ENCODE peak calls at places on chromosomes 6 and 20, in five cellular contexts. D is H1, C is transverse colon, R is upper lobe of left lung, K is sigmoid colon. E is an unnamed sample.
A peak's percentile ranks its signal among the peaks of the same experiment; 100 is the strongest.

GRCh38 chr6:96898241-96898851 is 655 bp upstream of the NDUFAF4 start:
- DNase-seq in D (no peak), C (no peak), R (no peak), K (no peak), E (no peak)

GRCh38 chr20:36320261-36320897 is 14.2 kb downstream of the DLGAP4 start:
- DNase-seq in D (no peak), C (no peak), R (no peak), K (no peak), E (no peak)

GRCh38 chr6:17059022-17059421 is 42.8 kb upstream of the STMND1 start:
- DNase-seq in D (no peak), C (no peak), R (no peak), K (no peak), E (no peak)

GRCh38 chr6:107330190-107330589 is 129.2 kb downstream of the PDSS2 start:
- DNase-seq in D (no peak), C (no peak), R (peak; percentile 68), K (no peak), E (no peak)

GRCh38 chr6:169839493-169839892 is 88.1 kb downstream of the ERMARD start:
- DNase-seq in D (no peak), C (no peak), R (no peak), K (no peak), E (peak; percentile 15)

GRCh38 chr6:36728289-36729168 is 30.9 kb downstream of the RAB44 start:
- DNase-seq in D (no peak), C (no peak), R (no peak), K (no peak), E (no peak)

GRCh38 chr20:19519461-19519860 is 238.6 kb upstream of the RIN2 start:
- DNase-seq in D (no peak), C (no peak), R (no peak), K (no peak), E (no peak)

GRCh38 chr20:62644802-62645496 is 2.6 kb downstream of the SLCO4A1 start:
- DNase-seq in D (no peak), C (peak; percentile 81), R (no peak), K (no peak), E (peak; percentile 84)

GRCh38 chr6:34459899-34460593 is 5.8 kb upstream of the PACSIN1 start:
- DNase-seq in D (peak; percentile 59), C (peak; percentile 55), R (peak; percentile 55), K (no peak), E (peak; percentile 58)

GRCh38 chr6:89260832-89261231 is 43.7 kb upstream of the GABRR1 start:
- DNase-seq in D (peak; percentile 32), C (no peak), R (no peak), K (no peak), E (no peak)

GRCh38 chr6:140566706-140567330 is 1192.4 kb upstream of the CITED2 start:
- DNase-seq in D (no peak), C (no peak), R (no peak), K (no peak), E (no peak)

GRCh38 chr6:133964052-133964451 is 11.0 kb downstream of the TBPL1 start:
- DNase-seq in D (no peak), C (no peak), R (no peak), K (no peak), E (no peak)

GRCh38 chr20:25220021-25220730 is 24.7 kb downstream of the ENTPD6 start:
- DNase-seq in D (no peak), C (no peak), R (no peak), K (no peak), E (no peak)

GRCh38 chr6:93318127-93318526 is 101.2 kb downstream of the EPHA7 start:
- DNase-seq in D (no peak), C (no peak), R (no peak), K (no peak), E (no peak)

GRCh38 chr6:133804263-133804662 is 84.7 kb upstream of the TCF21 start:
- DNase-seq in D (no peak), C (no peak), R (no peak), K (peak; percentile 68), E (no peak)

GRCh38 chr6:170446841-170447560 is 106.1 kb downstream of the PSMB1 start:
- DNase-seq in D (no peak), C (no peak), R (no peak), K (no peak), E (no peak)

GRCh38 chr20:25033250-25033940 is 24.5 kb downstream of the ACSS1 start:
- DNase-seq in D (no peak), C (no peak), R (no peak), K (no peak), E (no peak)

GRCh38 chr6:159594750-159595117 is 98.3 kb downstream of the SOD2 start:
- DNase-seq in D (no peak), C (no peak), R (no peak), K (no peak), E (no peak)

GRCh38 chr6:108751851-108752732 is 96.1 kb upstream of the ARMC2 start:
- DNase-seq in D (no peak), C (no peak), R (no peak), K (no peak), E (no peak)

GRCh38 chr20:7744411-7744810 is 195.8 kb downstream of the HAO1 start:
- DNase-seq in D (no peak), C (no peak), R (no peak), K (no peak), E (no peak)

GRCh38 chr6:35960192-35960591 is 39.3 kb upstream of the SRPK1 start:
- DNase-seq in D (no peak), C (no peak), R (no peak), K (no peak), E (no peak)

GRCh38 chr6:161439093-161439492 is 165.2 kb upstream of the AGPAT4 start:
- DNase-seq in D (no peak), C (no peak), R (no peak), K (peak; percentile 76), E (no peak)

GRCh38 chr6:151098166-151098565 is 141.6 kb upstream of the AKAP12 start:
- DNase-seq in D (no peak), C (no peak), R (no peak), K (no peak), E (no peak)

GRCh38 chr6:136752554-136752953 is 39.7 kb downstream of the MAP3K5 start:
- DNase-seq in D (no peak), C (peak; percentile 35), R (peak; percentile 34), K (no peak), E (no peak)

GRCh38 chr20:53655909-53656652 is 62.4 kb upstream of the ZNF217 start:
- DNase-seq in D (no peak), C (no peak), R (no peak), K (no peak), E (no peak)

GRCh38 chr6:125363360-125364121 is 61.8 kb upstream of the HDDC2 start:
- DNase-seq in D (peak; percentile 74), C (peak; percentile 22), R (no peak), K (peak; percentile 82), E (peak; percentile 27)

GRCh38 chr20:50298554-50299324 is 108.1 kb downstream of the CEBPB start:
- DNase-seq in D (no peak), C (no peak), R (no peak), K (no peak), E (no peak)

DNA sequence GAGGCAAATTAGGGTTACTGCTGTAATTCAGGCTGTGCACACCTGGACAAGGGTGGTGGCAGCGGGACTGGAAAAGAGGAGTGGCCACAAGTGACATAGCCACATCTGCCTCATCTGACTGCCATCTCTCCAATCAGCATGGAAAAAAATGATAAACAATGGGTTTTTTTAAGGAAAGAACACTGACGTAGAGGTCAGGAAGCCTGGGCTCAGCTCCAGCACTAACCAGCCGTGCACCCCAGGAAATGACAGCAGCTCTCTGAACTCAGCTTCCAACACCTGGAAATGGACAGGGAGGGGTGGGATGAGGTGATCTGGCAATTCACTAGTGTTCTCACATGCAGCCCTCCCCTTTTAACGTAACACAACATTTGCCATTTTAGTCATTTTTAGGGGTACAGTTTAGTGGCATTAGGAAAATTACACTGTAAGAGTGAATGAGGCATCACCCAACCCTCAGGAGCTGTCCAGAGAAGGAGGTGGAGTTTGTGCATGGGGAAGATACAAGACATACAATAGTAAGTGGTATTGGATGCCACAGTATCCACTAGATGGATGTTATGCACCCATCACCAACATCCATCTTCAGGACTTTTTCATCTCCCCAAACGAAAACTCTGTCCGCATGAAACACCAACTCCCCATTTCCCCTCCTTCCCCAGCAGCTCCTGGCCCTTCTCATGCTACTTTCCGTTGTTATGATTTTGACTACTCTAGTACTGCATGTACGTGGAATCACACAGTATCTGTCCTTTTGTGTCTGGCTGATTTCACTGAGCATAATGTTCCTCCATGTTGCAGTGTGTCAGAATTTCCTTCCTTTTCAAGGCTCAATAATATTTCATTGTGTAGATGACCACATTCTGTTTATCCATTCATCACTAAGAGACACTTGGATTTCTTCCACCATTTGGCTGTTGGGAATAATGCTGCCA is 215.5 kb upstream of the ECI2 start:
- DNase-seq in D (no peak), C (no peak), R (no peak), K (no peak), E (no peak)
- H3K27ac ChIP-seq in D (no peak overlapping the region), C (peak overlapping the region; percentile 80), R (peak overlapping the region; percentile 65), K (peak overlapping the region; percentile 82), E (peak overlapping the region; percentile 79)

GRCh38 chr6:15513801-15514711 is 148.8 kb downstream of the DTNBP1 start:
- DNase-seq in D (no peak), C (no peak), R (no peak), K (no peak), E (no peak)

GRCh38 chr6:15515660-15516375 is 147.0 kb downstream of the DTNBP1 start:
- DNase-seq in D (no peak), C (no peak), R (no peak), K (no peak), E (no peak)

GRCh38 chr6:15516378-15516777 is 146.4 kb downstream of the DTNBP1 start:
- DNase-seq in D (no peak), C (no peak), R (no peak), K (no peak), E (no peak)

GRCh38 chr6:15516923-15517560 is 145.8 kb downstream of the DTNBP1 start:
- DNase-seq in D (no peak), C (no peak), R (no peak), K (peak; percentile 51), E (no peak)

GRCh38 chr6:15515226-15515625 is 147.6 kb downstream of the DTNBP1 start:
- DNase-seq in D (no peak), C (no peak), R (no peak), K (no peak), E (no peak)
- TF ChIP-seq POLR2AphosphoS5 in D (peak; percentile 46), C (no peak), R (no peak), K (no peak), E (no peak)

DNA sequence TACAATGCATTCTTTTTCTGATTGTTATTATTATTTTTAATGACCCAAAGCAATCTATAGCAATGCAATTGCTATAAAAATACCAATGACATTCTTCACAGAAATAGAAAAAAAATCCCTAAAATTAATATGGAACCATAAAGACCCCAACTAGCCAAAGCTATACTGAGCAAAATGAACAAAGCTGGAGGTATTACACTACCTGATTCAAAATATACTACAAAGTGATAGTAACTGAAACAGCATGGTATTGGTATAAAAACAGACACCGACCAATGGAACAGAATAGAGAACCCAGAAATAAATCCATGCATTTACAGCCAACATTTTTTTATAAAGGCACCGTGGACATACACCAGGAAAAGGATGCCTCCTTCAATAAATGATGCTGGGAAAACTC is 60.5 kb upstream of the EEF1A1 start:
- DNase-seq in D (no peak), C (no peak), R (no peak), K (no peak), E (no peak)
- H3K4me3 ChIP-seq in D (no peak overlapping the region), C (no peak overlapping the region), R (no peak overlapping the region), K (no peak overlapping the region), E (no peak overlapping the region)

DNA sequence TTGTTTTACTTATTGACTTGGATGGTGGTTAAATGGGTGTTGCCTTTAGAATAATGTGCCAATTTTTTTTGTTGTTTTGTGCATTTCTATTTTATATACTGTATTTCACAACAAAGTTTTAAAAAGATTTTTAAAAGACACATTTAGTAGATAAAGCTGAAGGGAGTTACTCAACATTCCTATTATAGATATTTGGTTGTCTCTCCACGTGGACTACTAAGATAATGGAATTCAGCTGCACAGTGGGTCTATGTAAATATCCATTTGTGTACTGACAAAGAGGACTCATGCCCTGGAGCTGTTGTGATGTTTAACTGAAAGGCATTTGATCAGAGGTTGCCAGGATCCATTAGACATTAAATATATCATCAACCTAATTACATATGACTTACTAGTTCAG is 23.2 kb upstream of the FAM135A start:
- DNase-seq in D (no peak), C (no peak), R (no peak), K (no peak), E (no peak)
- H3K27ac ChIP-seq in D (no peak overlapping the region), C (no peak overlapping the region), R (no peak overlapping the region), K (no peak overlapping the region), E (no peak overlapping the region)